ENCODE peak calls at places on chromosomes 2 and 18, in eight cellular contexts. Z is germinal center, S is RWPE2, L is EL, T is pulmonary artery endothelial cell, N is KG1, V is AG04450, O is dermis microvascular lymphatic vessel endothelial cell. F is an unnamed sample.

GRCh38 chr2:123696799-123697410 is 328.2 kb upstream of the CNTNAP5 start:
- DNase-seq in V (no peak), O (no peak), N (no peak), T (no peak), L (no peak), S (no peak), Z (no peak), F (no peak)

GRCh38 chr2:21372654-21373053 is 248.9 kb downstream of the TDRD15 start:
- DNase-seq in V (no peak), N (no peak), Z (no peak), O (no peak), T (no peak), L (peak), S (no peak), F (no peak)

GRCh38 chr2:127410871-127411396 is 7.3 kb upstream of the PROC start:
- DNase-seq in O (peak), N (no peak), T (no peak), V (no peak), Z (no peak), S (no peak), L (peak), F (no peak)

GRCh38 chr18:26482567-26482966 is 65.8 kb downstream of the KCTD1 start:
- DNase-seq in L (peak), O (no peak), Z (no peak), V (no peak), T (no peak), N (no peak), S (no peak), F (no peak)

GRCh38 chr2:1510184-1510583 is 96.9 kb downstream of the TPO start:
- DNase-seq in S (peak), O (no peak), N (no peak), Z (no peak), T (no peak), L (no peak), V (no peak), F (no peak)

GRCh38 chr2:211132046-211132445 is 575.6 kb downstream of the CPS1 start:
- DNase-seq in S (no peak), N (no peak), V (no peak), Z (no peak), O (no peak), L (no peak), T (no peak), F (no peak)

GRCh38 chr2:86037141-86037794 is 68.4 kb downstream of the POLR1A start:
- DNase-seq in S (no peak), Z (peak), L (peak), T (peak), O (peak), N (no peak), V (peak), F (no peak)

GRCh38 chr2:150019063-150019462 is 431.5 kb upstream of the MMADHC start:
- DNase-seq in T (no peak), O (no peak), N (no peak), L (no peak), Z (no peak), V (no peak), S (no peak), F (no peak)

GRCh38 chr2:41194235-41194634 is 742.3 kb upstream of the SLC8A1 start:
- DNase-seq in V (no peak), O (no peak), T (peak), N (no peak), S (no peak), Z (no peak), L (peak), F (no peak)

GRCh38 chr2:161044095-161044874 is 115.9 kb upstream of the TANK start:
- DNase-seq in O (no peak), N (no peak), V (no peak), S (no peak), Z (no peak), T (no peak), L (no peak), F (no peak)

GRCh38 chr2:44751754-44752479 is 189.6 kb upstream of the SIX3 start:
- DNase-seq in V (no peak), N (no peak), T (no peak), S (no peak), Z (no peak), L (no peak), O (no peak), F (no peak)

GRCh38 chr2:158773121-158773520 is 22.0 kb upstream of the DAPL1 start:
- DNase-seq in O (no peak), N (no peak), T (no peak), L (peak), S (no peak), V (no peak), Z (no peak), F (no peak)

GRCh38 chr2:98850074-98850473 is 86.0 kb downstream of the CRACDL start:
- DNase-seq in Z (no peak), O (no peak), V (no peak), S (no peak), T (no peak), N (no peak), L (no peak), F (no peak)

GRCh38 chr2:207633686-207634085 is 8.5 kb upstream of the METTL21A start:
- DNase-seq in N (no peak), T (no peak), Z (no peak), V (no peak), L (no peak), O (no peak), S (no peak), F (no peak)

GRCh38 chr2:45649457-45649854 is 2.0 kb upstream of the PRKCE start:
- DNase-seq in S (no peak), V (no peak), T (no peak), N (no peak), O (no peak), Z (peak), L (peak), F (no peak)

GRCh38 chr2:241903121-241904010 is 33.8 kb downstream of the RTP5 start:
- DNase-seq in N (no peak), T (no peak), S (no peak), Z (no peak), L (no peak), O (no peak), V (no peak), F (no peak)

GRCh38 chr2:237603718-237604362 is 13.3 kb upstream of the RAB17 start:
- DNase-seq in N (no peak), Z (peak), S (no peak), L (peak), T (peak), V (peak), O (peak), F (no peak)

GRCh38 chr2:236614566-236614965 is 44.9 kb downstream of the ACKR3 start:
- DNase-seq in L (no peak), Z (no peak), N (no peak), T (no peak), O (no peak), V (no peak), S (no peak), F (no peak)

GRCh38 chr18:44740000-44740399 is 59.3 kb downstream of the SETBP1 start:
- DNase-seq in O (no peak), N (no peak), S (peak), T (no peak), Z (no peak), L (no peak), V (no peak), F (no peak)

GRCh38 chr18:57437433-57437781 is 2.2 kb downstream of the ONECUT2 start:
- DNase-seq in L (no peak), S (no peak), Z (no peak), T (no peak), N (no peak), V (no peak), O (no peak), F (no peak)

GRCh38 chr2:86764661-86765307 is 25.9 kb downstream of the CD8A start:
- DNase-seq in V (peak), O (peak), N (peak), L (peak), T (no peak), Z (peak), S (no peak), F (peak)

GRCh38 chr2:130755234-130756040 is at the start of gene AMER3:
- DNase-seq in L (no peak), Z (no peak), V (no peak), O (no peak), S (no peak), N (no peak), T (no peak), F (no peak)

GRCh38 chr2:183209395-183210028 is 85.3 kb downstream of the NUP35 start:
- DNase-seq in N (no peak), Z (no peak), L (no peak), S (no peak), O (no peak), T (no peak), V (no peak), F (no peak)

GRCh38 chr2:120711694-120712093 is 24.0 kb upstream of the GLI2 start:
- DNase-seq in Z (no peak), O (no peak), L (peak), N (no peak), V (no peak), S (no peak), T (no peak), F (no peak)

GRCh38 chr2:158619496-158619895 is 162.7 kb downstream of the PKP4 start:
- DNase-seq in N (no peak), Z (no peak), L (peak), V (no peak), T (no peak), S (no peak), O (peak), F (no peak)

GRCh38 chr2:231104115-231104713 is 20.6 kb downstream of the HTR2B start:
- DNase-seq in N (peak), O (peak), T (peak), L (peak), Z (peak), V (peak), S (no peak), F (peak)

GRCh38 chr18:14086459-14087231 is 45.6 kb downstream of the ZNF519 start:
- DNase-seq in O (peak), V (no peak), T (no peak), L (peak), S (no peak), Z (peak), N (no peak), F (no peak)

GRCh38 chr18:67710639-67711038 is 194.1 kb upstream of the DSEL start:
- DNase-seq in L (no peak), V (no peak), T (no peak), Z (no peak), S (no peak), O (peak), N (no peak), F (no peak)

GRCh38 chr2:64325477-64325851 is 128.5 kb upstream of the LGALSL start:
- DNase-seq in S (no peak), T (no peak), Z (no peak), O (no peak), V (no peak), N (no peak), L (no peak), F (no peak)

GRCh38 chr2:236568068-236568921 is 1.3 kb upstream of the ACKR3 start:
- DNase-seq in S (no peak), T (no peak), V (no peak), O (no peak), L (peak), Z (peak), N (no peak), F (peak)

GRCh38 chr2:108853421-108853820 is 66.8 kb downstream of the CCDC138 start:
- DNase-seq in Z (no peak), T (no peak), L (peak), V (peak), N (no peak), S (no peak), O (no peak), F (no peak)

GRCh38 chr2:182110326-182110725 is 124.7 kb downstream of the PPP1R1C start:
- DNase-seq in S (no peak), V (no peak), T (no peak), Z (no peak), N (no peak), L (no peak), O (no peak), F (no peak)

GRCh38 chr2:240785424-240786335 is 34.3 kb downstream of the KIF1A start:
- DNase-seq in Z (no peak), O (no peak), V (no peak), S (peak), T (no peak), N (no peak), L (no peak), F (no peak)

GRCh38 chr2:160380000-160380570 is 113.5 kb downstream of the RBMS1 start:
- DNase-seq in Z (no peak), V (no peak), N (no peak), O (no peak), S (no peak), L (no peak), T (no peak), F (no peak)